ENCODE peak calls at places on chromosomes 7 and 10, in ten cellular contexts. S, B, I, D, C, Y, P, U, N and Z are unnamed samples.
A peak's percentile ranks its signal among the peaks of the same experiment; 100 is the strongest.

GRCh38 chr7:115707684-115708341 is 322.8 kb downstream of the TFEC start:
- DNase-seq in S (no peak), B (no peak), I (no peak), D (no peak), C (no peak), Y (no peak), P (no peak), U (no peak), N (no peak), Z (no peak)

GRCh38 chr7:26686448-26686981 is 177.9 kb downstream of the SKAP2 start:
- DNase-seq in S (no peak), B (no peak), I (peak; percentile 25), D (no peak), C (peak; percentile 62), Y (no peak), P (no peak), U (no peak), N (no peak), Z (no peak)

GRCh38 chr10:113236998-113237397 is 287.0 kb downstream of the TCF7L2 start:
- DNase-seq in S (no peak), B (no peak), I (no peak), D (no peak), C (no peak), Y (no peak), P (no peak), U (no peak), N (no peak), Z (no peak)

GRCh38 chr10:132388901-132389630 is 7.9 kb upstream of the PWWP2B start:
- DNase-seq in S (no peak), B (no peak), I (no peak), D (peak; percentile 34), C (no peak), Y (no peak), P (peak; percentile 62), U (no peak), N (no peak), Z (no peak)

GRCh38 chr7:77484785-77485184 is 52.3 kb upstream of the PTPN12 start:
- DNase-seq in S (no peak), B (no peak), I (no peak), D (no peak), C (no peak), Y (no peak), P (no peak), U (no peak), N (no peak), Z (no peak)

GRCh38 chr10:51097546-51097945 is 23.3 kb downstream of the PRKG1 start:
- DNase-seq in S (no peak), B (no peak), I (peak; percentile 62), D (no peak), C (peak; percentile 82), Y (no peak), P (no peak), U (no peak), N (no peak), Z (no peak)

GRCh38 chr7:5619419-5620130 is 161.9 kb downstream of the RNF216 start:
- DNase-seq in S (no peak), B (no peak), I (no peak), D (no peak), C (no peak), Y (no peak), P (no peak), U (no peak), N (no peak), Z (no peak)

GRCh38 chr10:118991326-118991725 is 38.2 kb upstream of the NANOS1 start:
- DNase-seq in S (no peak), B (no peak), I (no peak), D (no peak), C (no peak), Y (no peak), P (no peak), U (no peak), N (no peak), Z (no peak)

DNA sequence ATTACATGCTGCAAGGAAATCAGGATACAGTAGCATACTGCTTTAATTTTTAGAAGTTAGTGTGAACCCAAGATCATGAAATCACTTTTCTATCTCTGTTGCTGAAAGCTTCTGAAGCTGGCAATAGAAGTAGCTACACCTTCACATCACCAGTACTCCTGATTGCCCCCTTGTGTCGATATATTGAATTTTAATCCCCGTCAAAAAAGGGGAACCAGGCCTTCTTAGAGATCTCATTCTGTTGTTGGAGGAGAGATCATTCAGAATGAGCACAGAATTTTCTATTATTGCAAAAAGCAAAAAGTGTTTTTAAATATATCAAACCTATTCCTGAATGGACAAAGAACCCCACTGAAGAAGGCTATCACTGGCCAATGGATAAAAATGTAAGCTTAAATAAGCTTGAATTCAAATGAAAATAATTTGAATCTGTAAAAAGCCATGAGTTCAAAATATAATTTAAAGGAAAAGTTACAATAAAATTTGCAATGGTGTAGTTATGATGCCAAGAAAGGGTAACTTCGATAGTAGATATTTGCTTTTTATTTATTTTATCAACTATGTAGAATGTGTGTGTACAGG is 39.7 kb upstream of the TEX47 start:
- DNase-seq in S (no peak), B (no peak), I (no peak), D (no peak), C (peak; percentile 1), Y (no peak), P (no peak), U (no peak), N (no peak), Z (peak; percentile 38)
- TF ChIP-seq CTCF in S (peak; percentile 34), B (peak; percentile 76), I (peak; percentile 17), D (peak; percentile 20), C (peak; percentile 29), Y (peak; percentile 44), P (no peak), U (no peak), N (peak; percentile 35), Z (peak; percentile 47)

DNA sequence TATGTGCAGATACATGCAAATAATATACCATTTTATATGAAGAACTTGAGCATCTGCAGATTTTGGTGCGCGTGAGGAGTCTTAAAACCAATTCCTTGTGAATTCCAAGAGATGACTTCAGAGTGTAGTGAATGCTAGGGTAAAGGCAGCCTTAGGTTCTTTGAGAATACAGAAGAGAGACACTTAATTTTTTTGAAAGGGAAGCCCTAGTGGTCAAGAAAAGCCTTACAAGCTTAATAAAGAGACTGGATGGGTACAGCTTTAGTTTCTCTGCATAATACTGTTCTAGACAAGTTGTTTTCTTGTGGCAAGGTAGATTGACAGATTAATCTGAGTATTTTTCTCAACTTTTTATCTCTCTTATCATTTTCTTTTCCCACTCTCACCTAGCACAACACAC is 636.5 kb downstream of the DNAJB9 start:
- DNase-seq in S (no peak), B (no peak), I (no peak), D (no peak), C (no peak), Y (no peak), P (no peak), U (no peak), N (no peak), Z (no peak)
- TF ChIP-seq CTCF in S (no peak), B (peak; percentile 48), I (peak; percentile 12), D (no peak), C (no peak), Y (no peak), P (no peak), U (no peak), N (no peak), Z (no peak)

GRCh38 chr7:37425504-37425903 is 23.2 kb downstream of the ELMO1 start:
- DNase-seq in S (no peak), B (no peak), I (no peak), D (no peak), C (no peak), Y (no peak), P (no peak), U (no peak), N (no peak), Z (peak; percentile 61)
- TF ChIP-seq CTCF in S (no peak), B (no peak), I (no peak), D (no peak), C (no peak), Y (no peak), P (no peak), U (no peak), N (no peak), Z (no peak)

DNA sequence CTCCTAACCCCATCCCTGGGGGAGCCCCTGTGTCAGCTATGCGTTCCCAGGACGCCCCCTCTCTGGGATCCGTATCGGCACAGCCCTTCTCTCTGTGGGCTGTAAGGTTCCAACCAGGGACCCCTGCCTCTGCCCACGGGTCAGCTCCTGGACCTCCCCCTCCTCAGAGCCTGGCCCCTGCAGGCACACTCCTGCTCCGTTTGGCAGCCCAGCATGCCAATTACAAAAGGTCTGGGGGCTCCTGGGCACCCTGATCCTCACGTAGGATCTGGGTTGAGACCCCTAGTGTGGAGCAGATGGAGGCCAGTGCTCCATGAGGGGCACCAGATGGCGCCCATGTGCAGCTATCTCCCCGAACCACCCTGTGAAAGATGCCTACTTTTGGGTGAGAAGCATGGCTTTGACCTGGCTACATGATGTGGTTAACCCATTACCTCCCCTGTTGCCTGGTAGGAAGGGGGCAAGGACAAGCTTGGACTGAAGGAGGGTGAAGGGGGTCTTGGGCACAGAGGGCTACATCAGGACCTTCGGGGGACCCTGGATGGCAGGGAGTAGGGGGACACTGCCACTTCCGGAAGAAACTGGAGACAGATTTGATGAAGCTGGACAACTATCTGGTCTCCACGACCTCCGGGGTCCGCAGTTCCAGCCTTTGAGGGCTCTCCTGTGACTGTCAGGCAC is 9.0 kb downstream of the TACR2 start:
- DNase-seq in S (peak; percentile 58), B (no peak), I (no peak), D (no peak), C (no peak), Y (no peak), P (no peak), U (no peak), N (no peak), Z (peak; percentile 49)
- TF ChIP-seq CTCF in S (peak; percentile 64), B (peak; percentile 46), I (peak; percentile 52), D (peak; percentile 19), C (no peak), Y (peak; percentile 27), P (no peak), U (no peak), N (no peak), Z (peak; percentile 20)

DNA sequence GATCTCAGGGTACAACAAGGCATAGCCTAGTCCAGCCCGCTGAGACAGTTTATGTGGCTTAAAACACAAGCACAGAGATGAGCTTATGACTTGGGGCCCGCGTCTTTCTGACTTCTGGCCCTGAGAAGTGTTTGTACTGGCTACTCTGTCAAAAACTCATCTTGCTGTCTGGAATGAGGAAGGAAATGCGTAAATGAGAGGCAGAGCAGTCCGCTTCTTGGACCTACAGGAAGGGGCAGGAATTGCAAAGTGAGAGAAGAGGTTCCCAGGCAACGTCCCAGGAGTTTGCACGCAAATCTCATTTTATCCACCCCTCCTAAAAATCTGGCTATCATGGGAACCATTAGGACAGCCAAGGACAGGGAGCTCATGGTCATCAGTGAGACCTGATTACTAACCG is 5.5 kb downstream of the ANXA11 start:
- DNase-seq in S (no peak), B (no peak), I (peak; percentile 63), D (peak; percentile 58), C (peak; percentile 97), Y (peak; percentile 41), P (no peak), U (no peak), N (peak; percentile 68), Z (no peak)
- TF ChIP-seq CTCF in S (no peak), B (peak; percentile 38), I (peak; percentile 43), D (no peak), C (peak; percentile 61), Y (no peak), P (no peak), U (no peak), N (peak; percentile 27), Z (no peak)